ENCODE peak calls at places on chromosome 9, in six cellular contexts. T, B, O, N, D and E are unnamed samples.

GRCh38 chr9:20066120-20066519 is 277.3 kb upstream of the SLC24A2 start:
- DNase-seq in T (no peak), B (no peak), O (no peak), N (no peak), D (no peak), E (no peak)

GRCh38 chr9:131719262-131719908 is 20.5 kb downstream of the RAPGEF1 start:
- DNase-seq in T (no peak), B (no peak), O (no peak), N (no peak), D (no peak), E (no peak)

GRCh38 chr9:88322906-88323566 is 65.2 kb upstream of the SPIN1 start:
- DNase-seq in T (no peak), B (peak; percentile 80), O (no peak), N (no peak), D (no peak), E (no peak)

GRCh38 chr9:71744754-71745521 is 23.4 kb downstream of the CEMIP2 start:
- DNase-seq in T (no peak), B (no peak), O (no peak), N (no peak), D (no peak), E (no peak)

GRCh38 chr9:132712753-132713152 is 42.5 kb downstream of the GTF3C4 start:
- DNase-seq in T (no peak), B (no peak), O (no peak), N (no peak), D (no peak), E (no peak)

GRCh38 chr9:95025213-95026170 is 292.0 kb downstream of the FANCC start:
- DNase-seq in T (peak; percentile 35), B (no peak), O (peak; percentile 92), N (peak; percentile 80), D (no peak), E (peak; percentile 78)

GRCh38 chr9:121074370-121075250 is at the start of gene CNTRL:
- DNase-seq in T (peak; percentile 77), B (peak; percentile 79), O (peak; percentile 85), N (peak; percentile 92), D (peak; percentile 62), E (peak; percentile 91)

GRCh38 chr9:136484153-136485048 is 1.6 kb upstream of the SEC16A start:
- DNase-seq in T (no peak), B (peak; percentile 16), O (no peak), N (peak; percentile 84), D (no peak), E (peak; percentile 78)

GRCh38 chr9:76414656-76415055 is 20.4 kb upstream of the RFK start:
- DNase-seq in T (no peak), B (no peak), O (peak; percentile 70), N (no peak), D (no peak), E (no peak)

GRCh38 chr9:88741335-88741734 is 206.4 kb downstream of the NXNL2 start:
- DNase-seq in T (no peak), B (no peak), O (peak; percentile 58), N (no peak), D (no peak), E (no peak)

GRCh38 chr9:129290606-129291005 is 112.5 kb upstream of the IER5L start:
- DNase-seq in T (no peak), B (no peak), O (no peak), N (peak; percentile 29), D (no peak), E (peak; percentile 36)

GRCh38 chr9:91160181-91160580 is 201.5 kb downstream of the AUH start:
- DNase-seq in T (no peak), B (no peak), O (no peak), N (no peak), D (no peak), E (no peak)

GRCh38 chr9:131709741-131710499 is 30.0 kb downstream of the RAPGEF1 start:
- DNase-seq in T (no peak), B (peak; percentile 15), O (peak; percentile 59), N (no peak), D (peak; percentile 43), E (no peak)

GRCh38 chr9:84054341-84055010 is 73.9 kb downstream of the RMI1 start:
- DNase-seq in T (no peak), B (no peak), O (peak; percentile 32), N (peak; percentile 79), D (no peak), E (peak; percentile 77)